ENCODE peak calls at places on chromosome 7, in ten cellular contexts. One of them, this sample, is unnamed.

GRCh38 chr7:129530881-129531391 is 28.6 kb downstream of the SMKR1 start:
- DNase-seq in GF-D8: no peak
- DNase-seq in psoas muscle: no peak
- DNase-seq in GM12892: no peak
- DNase-seq in T-helper 2 cell: no peak
- DNase-seq in cortex of kidney: no peak
- DNase-seq in activated CD4-positive, CD25-positive, alpha-beta regulatory T cell: peak
- DNase-seq in GDM1: no peak
- DNase-seq in left ventricle myocardium inferior: no peak
- DNase-seq in DMS79: no peak
- DNase-seq in this sample: no peak

GRCh38 chr7:142811154-142811737 is 40.5 kb downstream of the PRSS2 start:
- DNase-seq in GF-D8: no peak
- DNase-seq in psoas muscle: no peak
- DNase-seq in GM12892: no peak
- DNase-seq in T-helper 2 cell: no peak
- DNase-seq in cortex of kidney: no peak
- DNase-seq in activated CD4-positive, CD25-positive, alpha-beta regulatory T cell: no peak
- DNase-seq in GDM1: peak
- DNase-seq in left ventricle myocardium inferior: no peak
- DNase-seq in DMS79: no peak
- DNase-seq in this sample: no peak

GRCh38 chr7:141421306-141421705 is 129.9 kb upstream of the AGK start:
- DNase-seq in GF-D8: no peak
- DNase-seq in psoas muscle: no peak
- DNase-seq in GM12892: no peak
- DNase-seq in T-helper 2 cell: no peak
- DNase-seq in cortex of kidney: no peak
- DNase-seq in activated CD4-positive, CD25-positive, alpha-beta regulatory T cell: no peak
- DNase-seq in GDM1: no peak
- DNase-seq in left ventricle myocardium inferior: no peak
- DNase-seq in DMS79: no peak
- DNase-seq in this sample: no peak

GRCh38 chr7:156668130-156668741 is 27.7 kb downstream of the RNF32 start:
- DNase-seq in GF-D8: no peak
- DNase-seq in psoas muscle: no peak
- DNase-seq in GM12892: no peak
- DNase-seq in T-helper 2 cell: no peak
- DNase-seq in cortex of kidney: no peak
- DNase-seq in activated CD4-positive, CD25-positive, alpha-beta regulatory T cell: no peak
- DNase-seq in GDM1: no peak
- DNase-seq in left ventricle myocardium inferior: no peak
- DNase-seq in DMS79: no peak
- DNase-seq in this sample: no peak

GRCh38 chr7:87148332-87148955 is 3.8 kb upstream of the DMTF1 start:
- DNase-seq in GF-D8: peak
- DNase-seq in psoas muscle: no peak
- DNase-seq in GM12892: no peak
- DNase-seq in T-helper 2 cell: no peak
- DNase-seq in cortex of kidney: no peak
- DNase-seq in activated CD4-positive, CD25-positive, alpha-beta regulatory T cell: no peak
- DNase-seq in GDM1: no peak
- DNase-seq in left ventricle myocardium inferior: no peak
- DNase-seq in DMS79: no peak
- DNase-seq in this sample: no peak

GRCh38 chr7:69123003-69123402 is 475.3 kb upstream of the AUTS2 start:
- DNase-seq in GF-D8: no peak
- DNase-seq in psoas muscle: no peak
- DNase-seq in GM12892: no peak
- DNase-seq in T-helper 2 cell: no peak
- DNase-seq in cortex of kidney: no peak
- DNase-seq in activated CD4-positive, CD25-positive, alpha-beta regulatory T cell: no peak
- DNase-seq in GDM1: no peak
- DNase-seq in left ventricle myocardium inferior: no peak
- DNase-seq in DMS79: no peak
- DNase-seq in this sample: no peak

GRCh38 chr7:104206841-104207240 is 972 bp downstream of the ORC5 start:
- DNase-seq in GF-D8: no peak
- DNase-seq in psoas muscle: no peak
- DNase-seq in GM12892: no peak
- DNase-seq in T-helper 2 cell: no peak
- DNase-seq in cortex of kidney: no peak
- DNase-seq in activated CD4-positive, CD25-positive, alpha-beta regulatory T cell: no peak
- DNase-seq in GDM1: no peak
- DNase-seq in left ventricle myocardium inferior: no peak
- DNase-seq in DMS79: no peak
- DNase-seq in this sample: no peak

GRCh38 chr7:30921540-30921930 is 9.9 kb downstream of the AQP1 start:
- DNase-seq in GF-D8: no peak
- DNase-seq in psoas muscle: no peak
- DNase-seq in GM12892: peak
- DNase-seq in T-helper 2 cell: no peak
- DNase-seq in cortex of kidney: no peak
- DNase-seq in activated CD4-positive, CD25-positive, alpha-beta regulatory T cell: no peak
- DNase-seq in GDM1: no peak
- DNase-seq in left ventricle myocardium inferior: peak
- DNase-seq in DMS79: no peak
- DNase-seq in this sample: no peak

GRCh38 chr7:42262907-42263466 is 26.0 kb upstream of the GLI3 start:
- DNase-seq in GF-D8: no peak
- DNase-seq in psoas muscle: peak
- DNase-seq in GM12892: no peak
- DNase-seq in T-helper 2 cell: no peak
- DNase-seq in cortex of kidney: no peak
- DNase-seq in activated CD4-positive, CD25-positive, alpha-beta regulatory T cell: no peak
- DNase-seq in GDM1: no peak
- DNase-seq in left ventricle myocardium inferior: peak
- DNase-seq in DMS79: no peak
- DNase-seq in this sample: no peak

This sample was measured in SIG-M5.